ENCODE peak calls at places on chromosomes 16 and 17, in five cellular contexts. V is A673, L is aorta, P is HEK293T, I is Right ventricle myocardium superior. D is an unnamed sample.

GRCh38 chr16:27818231-27818630 is 245.3 kb downstream of the GSG1L start:
- DNase-seq in V (no peak), L (no peak), P (no peak), I (no peak), D (peak)

GRCh38 chr16:47590472-47590871 is 129.3 kb downstream of the PHKB start:
- DNase-seq in V (no peak), L (no peak), P (no peak), I (no peak), D (no peak)

GRCh38 chr16:50268352-50268751 is 2.0 kb downstream of the ADCY7 start:
- DNase-seq in V (no peak), L (peak), P (no peak), I (no peak), D (peak)

GRCh38 chr16:11032922-11033291 is 88.5 kb downstream of the CLEC16A start:
- DNase-seq in V (peak), L (no peak), P (no peak), I (peak), D (peak)

GRCh38 chr16:29806096-29806579 is at the start of gene MAZ:
- DNase-seq in V (peak), L (no peak), P (no peak), I (no peak), D (no peak)

GRCh38 chr17:1767358-1767757 is 5.5 kb downstream of the SERPINF1 start:
- DNase-seq in V (no peak), L (no peak), P (no peak), I (no peak), D (no peak)

GRCh38 chr16:588639-588888 is 1.3 kb upstream of the RAB40C start:
- DNase-seq in V (peak), L (peak), P (peak), I (no peak), D (no peak)

GRCh38 chr17:64411999-64412771 is 21.5 kb upstream of the PECAM1 start:
- DNase-seq in V (peak), L (peak), P (no peak), I (peak), D (peak)

GRCh38 chr16:65909310-65910050 is 457.0 kb upstream of the CDH5 start:
- DNase-seq in V (peak), L (no peak), P (no peak), I (no peak), D (no peak)

GRCh38 chr17:1605681-1606351 is 22.8 kb downstream of the SLC43A2 start:
- DNase-seq in V (no peak), L (no peak), P (no peak), I (no peak), D (no peak)

GRCh38 chr16:68065716-68066305 is 19.4 kb upstream of the NFATC3 start:
- DNase-seq in V (no peak), L (no peak), P (no peak), I (no peak), D (no peak)

GRCh38 chr17:21285164-21286065 is 904 bp downstream of the MAP2K3 start:
- DNase-seq in V (peak), L (peak), P (no peak), I (peak), D (peak)

GRCh38 chr17:82055965-82056728 is 4.4 kb downstream of the GPS1 start:
- DNase-seq in V (no peak), L (no peak), P (no peak), I (no peak), D (no peak)

GRCh38 chr17:14688134-14688533 is 387.3 kb downstream of the HS3ST3B1 start:
- DNase-seq in V (no peak), L (no peak), P (no peak), I (no peak), D (no peak)

GRCh38 chr17:2347805-2348685 is 10.7 kb downstream of the SGSM2 start:
- DNase-seq in V (peak), L (no peak), P (peak), I (no peak), D (peak)

GRCh38 chr16:67185003-67185865 is 1.5 kb upstream of the MATCAP1 start:
- DNase-seq in V (peak), L (peak), P (peak), I (peak), D (peak)

GRCh38 chr16:86874141-86874540 is 295.8 kb downstream of the FOXL1 start:
- DNase-seq in V (peak), L (peak), P (peak), I (no peak), D (no peak)

GRCh38 chr16:53816211-53816610 is 112.3 kb downstream of the FTO start:
- DNase-seq in V (no peak), L (no peak), P (no peak), I (no peak), D (no peak)

GRCh38 chr16:58211245-58211644 is 13.3 kb upstream of the CSNK2A2 start:
- DNase-seq in V (no peak), L (no peak), P (no peak), I (no peak), D (no peak)

GRCh38 chr16:35569413-35569812 is 2110.0 kb downstream of the TP53TG3F start:
- DNase-seq in V (no peak), L (no peak), P (no peak), I (no peak), D (no peak)

GRCh38 chr17:11388061-11388460 is 147.0 kb downstream of the SHISA6 start:
- DNase-seq in V (no peak), L (no peak), P (no peak), I (no peak), D (no peak)

GRCh38 chr16:89246383-89246902 is 28.9 kb downstream of the ZNF778 start:
- DNase-seq in V (no peak), L (peak), P (no peak), I (no peak), D (no peak)

GRCh38 chr16:11310997-11311561 is 29.9 kb upstream of the PRM1 start:
- DNase-seq in V (no peak), L (no peak), P (no peak), I (no peak), D (no peak)

GRCh38 chr16:66520406-66521194 is 29.3 kb downstream of the TK2 start:
- DNase-seq in V (no peak), L (peak), P (no peak), I (peak), D (no peak)

D was measured in sigmoid colon.